ENCODE peak calls at places on chromosomes 16 and 17, in seven cellular contexts. One of them, this sample, is unnamed.

GRCh38 chr16:22671301-22672076 is 142.5 kb upstream of the HS3ST2 start:
- DNase-seq in naive thymus-derived CD8-positive, alpha-beta T cell: no peak
- DNase-seq in NCI-H345: no peak
- DNase-seq in activated CD4-positive, alpha-beta T cell treated with anti-CD3 and anti-CD28 coated beads, Interleukin-2, amount 50 U/mL, for 4 hours: no peak
- DNase-seq in EH: peak
- DNase-seq in MG63: no peak
- DNase-seq in right lobe of liver: no peak
- DNase-seq in this sample: no peak

GRCh38 chr17:48816774-48817590 is at the start of gene TTLL6:
- DNase-seq in right lobe of liver: peak
- DNase-seq in EH: peak
- DNase-seq in naive thymus-derived CD8-positive, alpha-beta T cell: peak
- DNase-seq in MG63: peak
- DNase-seq in NCI-H345: peak
- DNase-seq in activated CD4-positive, alpha-beta T cell treated with anti-CD3 and anti-CD28 coated beads, Interleukin-2, amount 50 U/mL, for 4 hours: peak
- DNase-seq in this sample: peak

GRCh38 chr17:51079049-51079448 is 41.6 kb downstream of the SPAG9 start:
- DNase-seq in naive thymus-derived CD8-positive, alpha-beta T cell: no peak
- DNase-seq in NCI-H345: no peak
- DNase-seq in EH: peak
- DNase-seq in right lobe of liver: no peak
- DNase-seq in activated CD4-positive, alpha-beta T cell treated with anti-CD3 and anti-CD28 coated beads, Interleukin-2, amount 50 U/mL, for 4 hours: no peak
- DNase-seq in MG63: no peak
- DNase-seq in this sample: no peak

GRCh38 chr17:42276609-42277341 is 584 bp upstream of the STAT5B start:
- DNase-seq in MG63: peak
- DNase-seq in right lobe of liver: peak
- DNase-seq in NCI-H345: peak
- DNase-seq in activated CD4-positive, alpha-beta T cell treated with anti-CD3 and anti-CD28 coated beads, Interleukin-2, amount 50 U/mL, for 4 hours: no peak
- DNase-seq in naive thymus-derived CD8-positive, alpha-beta T cell: no peak
- DNase-seq in EH: peak
- DNase-seq in this sample: peak

GRCh38 chr16:72597938-72598337 is 426.0 kb upstream of the PMFBP1 start:
- DNase-seq in MG63: no peak
- DNase-seq in NCI-H345: no peak
- DNase-seq in right lobe of liver: no peak
- DNase-seq in EH: no peak
- DNase-seq in activated CD4-positive, alpha-beta T cell treated with anti-CD3 and anti-CD28 coated beads, Interleukin-2, amount 50 U/mL, for 4 hours: no peak
- DNase-seq in naive thymus-derived CD8-positive, alpha-beta T cell: no peak
- DNase-seq in this sample: no peak

GRCh38 chr16:4115209-4115940 is 867 bp downstream of the ADCY9 start:
- DNase-seq in naive thymus-derived CD8-positive, alpha-beta T cell: peak
- DNase-seq in MG63: peak
- DNase-seq in EH: peak
- DNase-seq in right lobe of liver: peak
- DNase-seq in activated CD4-positive, alpha-beta T cell treated with anti-CD3 and anti-CD28 coated beads, Interleukin-2, amount 50 U/mL, for 4 hours: peak
- DNase-seq in NCI-H345: peak
- DNase-seq in this sample: peak

GRCh38 chr17:65670667-65671371 is 109.4 kb upstream of the AXIN2 start:
- DNase-seq in NCI-H345: peak
- DNase-seq in EH: no peak
- DNase-seq in naive thymus-derived CD8-positive, alpha-beta T cell: no peak
- DNase-seq in MG63: no peak
- DNase-seq in right lobe of liver: no peak
- DNase-seq in activated CD4-positive, alpha-beta T cell treated with anti-CD3 and anti-CD28 coated beads, Interleukin-2, amount 50 U/mL, for 4 hours: no peak
- DNase-seq in this sample: no peak

GRCh38 chr16:83898463-83899271 is at the start of gene MLYCD:
- DNase-seq in activated CD4-positive, alpha-beta T cell treated with anti-CD3 and anti-CD28 coated beads, Interleukin-2, amount 50 U/mL, for 4 hours: peak
- DNase-seq in right lobe of liver: peak
- DNase-seq in EH: peak
- DNase-seq in MG63: peak
- DNase-seq in naive thymus-derived CD8-positive, alpha-beta T cell: peak
- DNase-seq in NCI-H345: peak
- DNase-seq in this sample: peak

GRCh38 chr16:88067530-88068411 is 116.5 kb downstream of the BANP start:
- DNase-seq in EH: no peak
- DNase-seq in naive thymus-derived CD8-positive, alpha-beta T cell: no peak
- DNase-seq in NCI-H345: no peak
- DNase-seq in activated CD4-positive, alpha-beta T cell treated with anti-CD3 and anti-CD28 coated beads, Interleukin-2, amount 50 U/mL, for 4 hours: no peak
- DNase-seq in right lobe of liver: no peak
- DNase-seq in MG63: no peak
- DNase-seq in this sample: no peak

GRCh38 chr16:6492742-6493141 is 839.9 kb upstream of the RBFOX1 start:
- DNase-seq in right lobe of liver: no peak
- DNase-seq in EH: no peak
- DNase-seq in activated CD4-positive, alpha-beta T cell treated with anti-CD3 and anti-CD28 coated beads, Interleukin-2, amount 50 U/mL, for 4 hours: no peak
- DNase-seq in naive thymus-derived CD8-positive, alpha-beta T cell: no peak
- DNase-seq in NCI-H345: no peak
- DNase-seq in MG63: no peak
- DNase-seq in this sample: no peak

GRCh38 chr16:716250-716607 is 1.3 kb downstream of the METRN start:
- DNase-seq in activated CD4-positive, alpha-beta T cell treated with anti-CD3 and anti-CD28 coated beads, Interleukin-2, amount 50 U/mL, for 4 hours: no peak
- DNase-seq in NCI-H345: no peak
- DNase-seq in MG63: peak
- DNase-seq in EH: peak
- DNase-seq in naive thymus-derived CD8-positive, alpha-beta T cell: no peak
- DNase-seq in right lobe of liver: peak
- DNase-seq in this sample: peak

GRCh38 chr16:89193021-89193575 is 7.2 kb downstream of the SLC22A31 start:
- DNase-seq in activated CD4-positive, alpha-beta T cell treated with anti-CD3 and anti-CD28 coated beads, Interleukin-2, amount 50 U/mL, for 4 hours: no peak
- DNase-seq in naive thymus-derived CD8-positive, alpha-beta T cell: no peak
- DNase-seq in NCI-H345: peak
- DNase-seq in right lobe of liver: peak
- DNase-seq in MG63: peak
- DNase-seq in EH: peak
- DNase-seq in this sample: no peak

GRCh38 chr17:6426356-6427101 is 8.4 kb downstream of the AIPL1 start:
- DNase-seq in NCI-H345: peak
- DNase-seq in EH: no peak
- DNase-seq in activated CD4-positive, alpha-beta T cell treated with anti-CD3 and anti-CD28 coated beads, Interleukin-2, amount 50 U/mL, for 4 hours: no peak
- DNase-seq in MG63: no peak
- DNase-seq in right lobe of liver: no peak
- DNase-seq in naive thymus-derived CD8-positive, alpha-beta T cell: no peak
- DNase-seq in this sample: no peak

GRCh38 chr17:3835410-3836229 is 10.4 kb downstream of the NCBP3 start:
- DNase-seq in right lobe of liver: no peak
- DNase-seq in activated CD4-positive, alpha-beta T cell treated with anti-CD3 and anti-CD28 coated beads, Interleukin-2, amount 50 U/mL, for 4 hours: no peak
- DNase-seq in EH: peak
- DNase-seq in NCI-H345: no peak
- DNase-seq in naive thymus-derived CD8-positive, alpha-beta T cell: no peak
- DNase-seq in MG63: no peak
- DNase-seq in this sample: no peak

GRCh38 chr17:57911834-57912673 is 43.2 kb downstream of the CUEDC1 start:
- DNase-seq in NCI-H345: peak
- DNase-seq in activated CD4-positive, alpha-beta T cell treated with anti-CD3 and anti-CD28 coated beads, Interleukin-2, amount 50 U/mL, for 4 hours: no peak
- DNase-seq in MG63: peak
- DNase-seq in naive thymus-derived CD8-positive, alpha-beta T cell: no peak
- DNase-seq in EH: no peak
- DNase-seq in right lobe of liver: peak
- DNase-seq in this sample: peak

GRCh38 chr16:18800674-18801196 is 614 bp downstream of the ARL6IP1 start:
- DNase-seq in EH: peak
- DNase-seq in right lobe of liver: peak
- DNase-seq in MG63: peak
- DNase-seq in activated CD4-positive, alpha-beta T cell treated with anti-CD3 and anti-CD28 coated beads, Interleukin-2, amount 50 U/mL, for 4 hours: no peak
- DNase-seq in NCI-H345: no peak
- DNase-seq in naive thymus-derived CD8-positive, alpha-beta T cell: no peak
- DNase-seq in this sample: peak

GRCh38 chr16:23597003-23597756 is 1.1 kb upstream of the NDUFAB1 start:
- DNase-seq in naive thymus-derived CD8-positive, alpha-beta T cell: no peak
- DNase-seq in MG63: peak
- DNase-seq in NCI-H345: no peak
- DNase-seq in EH: peak
- DNase-seq in right lobe of liver: no peak
- DNase-seq in activated CD4-positive, alpha-beta T cell treated with anti-CD3 and anti-CD28 coated beads, Interleukin-2, amount 50 U/mL, for 4 hours: no peak
- DNase-seq in this sample: no peak

GRCh38 chr16:19560078-19560477 is 4.6 kb downstream of the VPS35L start:
- DNase-seq in MG63: no peak
- DNase-seq in right lobe of liver: no peak
- DNase-seq in EH: no peak
- DNase-seq in naive thymus-derived CD8-positive, alpha-beta T cell: no peak
- DNase-seq in NCI-H345: no peak
- DNase-seq in activated CD4-positive, alpha-beta T cell treated with anti-CD3 and anti-CD28 coated beads, Interleukin-2, amount 50 U/mL, for 4 hours: no peak
- DNase-seq in this sample: no peak

GRCh38 chr17:83173997-83174858 is 94.8 kb downstream of the METRNL start:
- DNase-seq in naive thymus-derived CD8-positive, alpha-beta T cell: no peak
- DNase-seq in right lobe of liver: no peak
- DNase-seq in NCI-H345: peak
- DNase-seq in MG63: no peak
- DNase-seq in activated CD4-positive, alpha-beta T cell treated with anti-CD3 and anti-CD28 coated beads, Interleukin-2, amount 50 U/mL, for 4 hours: no peak
- DNase-seq in EH: peak
- DNase-seq in this sample: no peak

GRCh38 chr17:4881761-4882555 is 17.4 kb upstream of the C17orf107 start:
- DNase-seq in EH: peak
- DNase-seq in NCI-H345: peak
- DNase-seq in naive thymus-derived CD8-positive, alpha-beta T cell: peak
- DNase-seq in right lobe of liver: peak
- DNase-seq in MG63: no peak
- DNase-seq in activated CD4-positive, alpha-beta T cell treated with anti-CD3 and anti-CD28 coated beads, Interleukin-2, amount 50 U/mL, for 4 hours: peak
- DNase-seq in this sample: no peak